ENCODE peak calls at places on chromosomes 5 and 9, in nine cellular contexts. X is activated CD4-positive, alpha-beta T cell treated with anti-CD3 and anti-CD28 coated beads, Interleukin-2, amount 50 U/mL, for 1 hour; P is heart right ventricle; J is stimulated activated naive CD8-positive, alpha-beta T cell treated with anti-CD3 and anti-CD28 coated beads, Interleukin-15, amount 100 ng/mL, for 72 hours; T is GM20000; R is GOT3; Q is CD4-positive, CD25-positive, alpha-beta regulatory T cell; E is kidney; B is trophoblast cell. L is an unnamed sample.

GRCh38 chr9:125255781-125256391 is 5.7 kb upstream of the GAPVD1 start:
- DNase-seq in X (no peak), P (no peak), J (no peak), T (peak), R (no peak), Q (no peak), E (no peak), B (no peak), L (no peak)

GRCh38 chr9:16241231-16241630 is 629.2 kb downstream of the BNC2 start:
- DNase-seq in X (no peak), P (no peak), J (no peak), T (no peak), R (no peak), Q (no peak), E (no peak), B (no peak), L (no peak)

GRCh38 chr5:113271753-113272454 is 162.9 kb downstream of the TSSK1B start:
- DNase-seq in X (no peak), P (no peak), J (no peak), T (no peak), R (no peak), Q (no peak), E (no peak), B (no peak), L (no peak)

GRCh38 chr5:84255318-84255717 is 129.4 kb downstream of the EDIL3 start:
- DNase-seq in X (no peak), P (no peak), J (no peak), T (peak), R (no peak), Q (no peak), E (no peak), B (no peak), L (no peak)

GRCh38 chr9:83572524-83572923 is 34.3 kb upstream of the FRMD3 start:
- DNase-seq in X (no peak), P (no peak), J (no peak), T (no peak), R (no peak), Q (no peak), E (no peak), B (no peak), L (no peak)

GRCh38 chr9:128732576-128732975 is 8.6 kb upstream of the ZDHHC12 start:
- DNase-seq in X (no peak), P (no peak), J (no peak), T (no peak), R (no peak), Q (no peak), E (no peak), B (no peak), L (no peak)

GRCh38 chr9:114047717-114048116 is 30.4 kb downstream of the AMBP start:
- DNase-seq in X (no peak), P (no peak), J (no peak), T (no peak), R (no peak), Q (no peak), E (no peak), B (peak), L (no peak)

GRCh38 chr5:8869932-8870331 is 675.9 kb downstream of the SEMA5A start:
- DNase-seq in X (no peak), P (no peak), J (no peak), T (no peak), R (no peak), Q (no peak), E (no peak), B (no peak), L (no peak)

GRCh38 chr9:98020471-98021145 is 35.9 kb upstream of the NANS start:
- DNase-seq in X (no peak), P (no peak), J (no peak), T (no peak), R (no peak), Q (no peak), E (no peak), B (no peak), L (no peak)

GRCh38 chr5:131379723-131380122 is 115.9 kb downstream of the CDC42SE2 start:
- DNase-seq in X (peak), P (no peak), J (peak), T (peak), R (no peak), Q (peak), E (no peak), B (no peak), L (peak)

GRCh38 chr9:108002296-108003056 is 512.9 kb upstream of the KLF4 start:
- DNase-seq in X (no peak), P (no peak), J (no peak), T (no peak), R (no peak), Q (no peak), E (no peak), B (no peak), L (no peak)